ENCODE peak calls at places on chromosome 13, in ten cellular contexts. Q is AG08395; T is AG10803; R is stimulated activated CD8-positive, alpha-beta memory T cell treated with anti-CD3 and anti-CD28 coated beads, Interleukin-7, amount 100 ng/mL, for 24 hours; O is NCI-H2171 treated with DMSO at 0.1 percent for 48 hours; D is aorta; E is naive thymus-derived CD4-positive, alpha-beta T cell; G is effector CD8-positive, alpha-beta T cell; W is GM12891; A is caudate nucleus. H is an unnamed sample.
A peak's percentile ranks its signal among the peaks of the same experiment; 100 is the strongest.

GRCh38 chr13:27636624-27637288 is 15.1 kb downstream of the POLR1D start:
- DNase-seq in G (no peak), D (no peak), O (no peak), T (no peak), Q (no peak), W (no peak), A (no peak), R (no peak), E (no peak), H (no peak)

GRCh38 chr13:79533781-79534400 is 52.9 kb downstream of the NDFIP2 start:
- DNase-seq in T (peak; percentile 29), D (no peak), Q (peak; percentile 24), A (no peak), O (no peak), G (no peak), E (no peak), R (no peak), W (no peak), H (no peak)

GRCh38 chr13:26558074-26558805 is 757 bp downstream of the WASF3 start:
- DNase-seq in R (no peak), W (peak; percentile 9), T (peak; percentile 26), E (no peak), D (peak; percentile 80), Q (no peak), O (no peak), G (no peak), A (no peak), H (no peak)

GRCh38 chr13:104487006-104487405 is 1420.8 kb upstream of the SLC10A2 start:
- DNase-seq in E (no peak), G (no peak), A (no peak), W (no peak), O (no peak), T (no peak), R (no peak), D (no peak), Q (no peak), H (no peak)

GRCh38 chr13:83819611-83820010 is 62.7 kb downstream of the SLITRK1 start:
- DNase-seq in W (no peak), Q (no peak), T (no peak), A (no peak), R (no peak), O (no peak), G (no peak), E (no peak), D (no peak), H (no peak)

GRCh38 chr13:46181799-46182490 is at the start of gene LCP1:
- DNase-seq in R (no peak), T (no peak), Q (no peak), G (peak; percentile 68), D (no peak), E (peak; percentile 93), A (no peak), W (no peak), O (no peak), H (no peak)

GRCh38 chr13:98299243-98299953 is 122.3 kb upstream of the RNF113B start:
- DNase-seq in O (no peak), Q (no peak), G (no peak), W (no peak), A (no peak), R (no peak), D (no peak), T (no peak), E (no peak), H (no peak)

GRCh38 chr13:97434417-97435296 is 688 bp downstream of the RAP2A start:
- DNase-seq in D (peak; percentile 82), G (peak; percentile 35), Q (no peak), W (no peak), A (peak; percentile 20), R (peak; percentile 11), E (peak; percentile 68), T (no peak), O (peak; percentile 46), H (no peak)

GRCh38 chr13:42548731-42549554 is 25.0 kb upstream of the TNFSF11 start:
- DNase-seq in D (no peak), E (no peak), W (peak; percentile 43), R (no peak), G (no peak), A (no peak), O (no peak), Q (no peak), T (no peak), H (no peak)

GRCh38 chr13:110015253-110015652 is 228.9 kb upstream of the IRS2 start:
- DNase-seq in T (no peak), W (no peak), E (no peak), Q (no peak), A (no peak), R (no peak), G (no peak), O (no peak), D (no peak), H (no peak)

GRCh38 chr13:80214521-80214941 is 126.4 kb downstream of the SPRY2 start:
- DNase-seq in O (no peak), Q (no peak), T (peak; percentile 45), A (no peak), D (no peak), G (no peak), R (no peak), E (no peak), W (no peak), H (no peak)

GRCh38 chr13:99796175-99796819 is 175.3 kb downstream of the ZIC5 start:
- DNase-seq in W (peak; percentile 13), R (no peak), O (no peak), T (peak; percentile 24), A (no peak), D (no peak), Q (peak; percentile 19), G (no peak), E (no peak), H (no peak)

GRCh38 chr13:31767175-31767900 is 28.0 kb downstream of the RXFP2 start:
- DNase-seq in T (peak; percentile 98), W (no peak), G (no peak), Q (peak; percentile 82), R (no peak), D (no peak), O (no peak), E (no peak), A (no peak), H (no peak)

GRCh38 chr13:58994778-58995177 is 1169.0 kb downstream of the DIAPH3 start:
- DNase-seq in O (peak; percentile 16), G (no peak), R (no peak), Q (no peak), E (no peak), W (no peak), T (no peak), D (no peak), A (no peak), H (no peak)

GRCh38 chr13:33459702-33460101 is 174.1 kb upstream of the STARD13 start:
- DNase-seq in A (no peak), T (no peak), O (no peak), R (no peak), E (no peak), G (no peak), D (no peak), Q (no peak), W (no peak), H (no peak)

GRCh38 chr13:96020155-96020575 is 33.0 kb downstream of the UGGT2 start:
- DNase-seq in A (no peak), W (peak; percentile 5), T (peak; percentile 71), R (no peak), G (no peak), E (no peak), Q (peak; percentile 57), D (no peak), O (peak; percentile 82), H (peak; percentile 38)

H was measured in frontal cortex.